ENCODE peak calls at places on chromosome 12, in four cellular contexts. A is T-helper 17 cell; V is CD8-positive, alpha-beta T cell; Y is choroid plexus epithelial cell. W is an unnamed sample.

GRCh38 chr12:30850684-30851083 is 75.9 kb upstream of the TSPAN11 start:
- DNase-seq in A (no peak), V (no peak), Y (no peak), W (no peak)

GRCh38 chr12:105420659-105421240 is 90.3 kb downstream of the C12orf75 start:
- DNase-seq in A (peak), V (peak), Y (peak), W (peak)

GRCh38 chr12:111430418-111431353 is 25.0 kb downstream of the SH2B3 start:
- DNase-seq in A (peak), V (no peak), Y (no peak), W (peak)

GRCh38 chr12:27914956-27915355 is 57.6 kb downstream of the PTHLH start:
- DNase-seq in A (no peak), V (no peak), Y (no peak), W (no peak)

GRCh38 chr12:48815281-48816110 is 2.8 kb upstream of the CACNB3 start:
- DNase-seq in A (peak), V (no peak), Y (peak), W (peak)

GRCh38 chr12:64098709-64099354 is 123.3 kb downstream of the KICS2 start:
- DNase-seq in A (no peak), V (no peak), Y (peak), W (no peak)

GRCh38 chr12:131275824-131276223 is 322.1 kb downstream of the ADGRD1 start:
- DNase-seq in A (no peak), V (no peak), Y (no peak), W (no peak)

GRCh38 chr12:122094735-122095561 is 16.4 kb downstream of the MLXIP start:
- DNase-seq in A (no peak), V (no peak), Y (peak), W (no peak)

GRCh38 chr12:2795291-2796186 is 769 bp downstream of the FKBP4 start:
- DNase-seq in A (peak), V (peak), Y (peak), W (peak)

GRCh38 chr12:86727151-86727550 is 471.0 kb upstream of the MGAT4C start:
- DNase-seq in A (no peak), V (no peak), Y (peak), W (no peak)